ENCODE peak calls at places on chromosomes 12 and 14, in four cellular contexts. W is heart right ventricle; U is CD4-positive, CD25-positive, alpha-beta regulatory T cell; T is aorta. E is an unnamed sample.

GRCh38 chr14:49607583-49607982 is 8.8 kb downstream of the LRR1 start:
- DNase-seq in U (no peak), W (no peak), T (no peak), E (no peak)

GRCh38 chr12:71503579-71504470 is 64.2 kb downstream of the LGR5 start:
- DNase-seq in T (no peak), W (no peak), U (peak; percentile 41), E (no peak)

GRCh38 chr12:52059582-52060497 is 8.6 kb downstream of the NR4A1 start:
- DNase-seq in W (no peak), U (no peak), T (peak; percentile 78), E (no peak)

GRCh38 chr12:91111366-91112321 is at the start of gene LUM:
- DNase-seq in T (no peak), W (peak; percentile 15), U (no peak), E (no peak)

GRCh38 chr14:65414961-65415589 is 2.5 kb downstream of the FUT8 start:
- DNase-seq in T (no peak), U (peak; percentile 68), W (no peak), E (no peak)

GRCh38 chr12:12097821-12098688 is 27.3 kb downstream of the BCL2L14 start:
- DNase-seq in U (no peak), W (no peak), T (no peak), E (no peak)

GRCh38 chr12:126752021-126752420 is 1514.9 kb upstream of the TMEM132C start:
- DNase-seq in U (no peak), W (no peak), T (no peak), E (no peak)

GRCh38 chr12:126139355-126139754 is 1074.1 kb downstream of the AACS start:
- DNase-seq in U (no peak), T (no peak), W (no peak), E (no peak)

GRCh38 chr12:107503851-107504502 is 181.6 kb upstream of the PWP1 start:
- DNase-seq in T (no peak), U (no peak), W (no peak), E (no peak)

GRCh38 chr12:57840701-57841100 is 5.8 kb downstream of the CTDSP2 start:
- DNase-seq in W (no peak), U (no peak), T (no peak), E (peak; percentile 22)

GRCh38 chr12:107379852-107380567 is 286.7 kb upstream of the CRY1 start:
- DNase-seq in U (no peak), T (no peak), W (no peak), E (peak; percentile 96)

GRCh38 chr14:54902143-54902520 is 494 bp downstream of the GCH1 start:
- DNase-seq in W (peak; percentile 74), U (peak; percentile 92), T (peak; percentile 92), E (peak; percentile 83)

GRCh38 chr14:77302926-77303325 is 17.8 kb downstream of the POMT2 start:
- DNase-seq in T (no peak), W (no peak), U (peak; percentile 71), E (no peak)

GRCh38 chr12:50057000-50057841 is at the start of gene ASIC1:
- DNase-seq in U (peak; percentile 57), W (peak; percentile 79), T (peak; percentile 90), E (peak; percentile 87)

GRCh38 chr12:85392508-85392907 is 112.5 kb downstream of the ALX1 start:
- DNase-seq in T (no peak), U (no peak), W (no peak), E (no peak)

DNA sequence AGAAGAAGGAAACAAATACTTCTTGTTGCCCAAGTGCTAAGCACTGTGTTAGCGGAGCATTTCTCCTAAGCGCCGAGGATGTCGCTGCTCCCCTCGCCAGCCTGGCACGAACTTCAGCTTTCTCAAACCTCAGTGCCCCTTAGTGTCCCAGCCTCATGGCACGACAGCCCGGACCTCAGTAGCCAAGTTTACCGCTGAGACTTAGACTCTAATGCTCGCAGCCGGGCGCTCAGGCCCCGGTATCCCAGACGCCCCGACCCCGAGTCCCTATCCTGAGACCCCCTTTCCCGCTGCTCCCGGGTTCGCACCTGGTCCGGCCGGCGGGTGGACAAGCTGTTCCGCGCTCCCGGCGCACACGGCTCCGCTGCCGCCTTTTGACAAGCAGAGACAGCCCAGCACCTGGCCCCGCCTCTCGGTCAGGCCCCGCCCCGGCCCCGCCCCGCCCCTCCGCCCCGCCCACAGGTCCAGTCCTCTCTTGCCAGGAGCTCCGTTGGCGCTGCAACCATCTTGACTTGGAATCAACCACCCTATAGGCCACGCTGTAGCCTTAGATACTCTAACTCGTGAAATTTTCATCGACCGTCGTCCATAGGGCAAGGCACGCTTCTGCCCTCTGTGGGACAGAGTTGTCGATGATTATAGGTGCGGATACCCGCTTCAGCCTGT is at the start of gene VDR:
- DNase-seq in T (peak; percentile 90), W (peak; percentile 72), U (peak; percentile 81), E (peak; percentile 77)
- H3K4me1 ChIP-seq in T (peaks cover 7% of the 10 kb centered on the region), W (peaks cover 57% of the 10 kb centered on the region), U (peaks cover 53% of the 10 kb centered on the region), E (peaks cover 5% of the 10 kb centered on the region)

GRCh38 chr12:111457071-111457470 is 51.3 kb downstream of the SH2B3 start:
- DNase-seq in W (no peak), T (no peak), U (no peak), E (no peak)
- H3K36me3 ChIP-seq in W (peaks cover 85% of the 10 kb centered on the region), T (peaks cover 7% of the 10 kb centered on the region), U (peaks cover 42% of the 10 kb centered on the region), E (peaks cover 42% of the 10 kb centered on the region)

DNA sequence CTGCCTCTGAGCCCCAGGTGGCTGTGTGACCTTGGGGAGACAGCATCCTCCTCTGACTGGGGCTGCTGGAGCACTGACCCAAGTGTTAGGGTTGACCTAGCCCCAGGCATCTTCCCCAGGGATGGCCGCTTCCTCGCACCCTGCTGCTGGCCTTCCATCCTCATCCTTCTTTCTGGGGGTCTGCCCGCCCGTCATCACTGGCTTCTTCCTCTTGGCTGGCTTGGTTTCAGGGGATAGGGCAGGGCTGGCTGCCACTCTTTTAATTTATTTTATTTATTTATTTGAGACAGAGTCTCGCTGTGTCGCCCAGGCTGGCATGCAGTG is 3.5 kb downstream of the TEDC1 start:
- DNase-seq in U (no peak), W (no peak), T (peak; percentile 69), E (no peak)
- H3K4me1 ChIP-seq in U (peaks cover 18% of the 10 kb centered on the region), W (peaks cover 20% of the 10 kb centered on the region), T (no peaks in the 10 kb centered on the region), E (no peaks in the 10 kb centered on the region)

GRCh38 chr12:68745376-68745903 is 536 bp upstream of the SLC35E3 start:
- DNase-seq in U (no peak), W (no peak), T (no peak), E (no peak)

GRCh38 chr12:68743416-68743815 is 2.6 kb upstream of the SLC35E3 start:
- DNase-seq in T (no peak), U (peak; percentile 13), W (no peak), E (no peak)

DNA sequence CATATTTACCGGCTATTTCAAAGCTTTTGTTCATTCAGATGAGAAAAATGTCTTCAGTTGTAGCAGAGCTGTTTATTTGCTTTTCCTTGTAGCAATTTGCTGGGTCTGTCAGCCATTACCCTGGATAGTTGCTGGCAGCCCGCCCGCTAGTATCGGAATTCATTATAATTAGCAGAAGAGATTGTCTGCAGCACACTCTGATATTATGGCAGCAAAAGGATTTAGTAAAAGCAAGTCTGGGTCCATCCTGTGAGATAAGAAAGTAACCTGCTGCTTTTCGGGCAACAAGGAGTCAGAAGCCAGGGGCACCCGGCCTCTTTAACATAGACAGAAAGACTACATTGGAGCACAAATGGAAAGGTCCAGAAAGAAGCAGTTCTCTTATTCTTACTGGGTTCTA is 6.1 kb upstream of the SLC35E3 start:
- DNase-seq in T (no peak), W (no peak), U (no peak), E (no peak)
- H3K36me3 ChIP-seq in T (peaks cover 2% of the 10 kb centered on the region), W (peaks cover 43% of the 10 kb centered on the region), U (peaks cover 21% of the 10 kb centered on the region), E (peaks cover 44% of the 10 kb centered on the region)

DNA sequence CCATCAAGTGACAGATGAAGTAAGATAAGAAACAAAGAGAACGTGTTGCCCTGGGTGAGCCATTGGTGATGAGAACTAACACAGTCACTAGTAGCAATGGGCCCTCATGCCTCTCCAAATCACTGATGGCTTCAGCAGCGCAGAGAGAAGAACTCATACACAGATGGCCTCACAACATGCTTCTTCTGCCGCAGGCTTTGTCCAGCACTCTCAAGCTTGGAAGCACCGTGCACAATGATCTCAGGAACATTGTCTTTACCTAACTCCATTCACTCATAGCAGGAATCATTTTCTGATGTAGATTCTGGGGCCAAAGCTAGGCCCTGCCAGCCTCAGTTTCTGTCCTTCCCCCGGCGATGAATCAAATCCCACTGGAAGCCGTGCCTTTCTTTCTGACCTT is 252.8 kb downstream of the DPF3 start:
- DNase-seq in U (no peak), W (no peak), T (no peak), E (no peak)
- H3K4me1 ChIP-seq in U (no peaks in the 10 kb centered on the region), W (peaks cover 11% of the 10 kb centered on the region), T (no peaks in the 10 kb centered on the region), E (no peaks in the 10 kb centered on the region)

DNA sequence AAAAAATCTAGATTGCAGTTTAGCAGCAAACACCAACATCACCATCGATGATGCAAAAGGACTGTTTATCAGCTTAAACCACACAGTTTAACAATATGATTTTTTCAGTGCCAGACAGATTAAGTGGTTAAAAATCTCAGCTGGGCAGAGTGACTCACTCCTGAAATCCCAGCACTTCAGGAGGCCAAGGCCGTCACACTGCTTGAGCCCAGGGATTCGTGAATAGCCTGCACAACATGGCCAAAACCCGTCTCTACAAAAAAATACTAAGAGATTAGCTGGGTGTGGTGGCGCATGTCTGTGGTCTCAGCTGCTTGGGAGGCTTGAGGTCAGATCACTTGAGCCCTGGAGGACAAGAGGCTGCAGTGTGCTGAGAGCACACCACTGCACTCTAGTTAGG is 8.9 kb downstream of the RSRC2 start:
- DNase-seq in U (no peak), W (no peak), T (no peak), E (no peak)
- H3K36me3 ChIP-seq in U (peaks cover 89% of the 10 kb centered on the region), W (peaks cover 95% of the 10 kb centered on the region), T (peaks cover 15% of the 10 kb centered on the region), E (peaks cover 99% of the 10 kb centered on the region)

GRCh38 chr14:32085182-32085844 is 8.2 kb downstream of the ARHGAP5 start:
- DNase-seq in U (no peak), W (no peak), T (no peak), E (no peak)
- H3K4me1 ChIP-seq in U (peaks cover 5% of the 10 kb centered on the region), W (peaks cover 30% of the 10 kb centered on the region), T (no peaks in the 10 kb centered on the region), E (peaks cover 8% of the 10 kb centered on the region)

GRCh38 chr12:6853626-6854025 is 1.7 kb downstream of the USP5 start:
- DNase-seq in U (no peak), W (no peak), T (no peak), E (no peak)
- H3K36me3 ChIP-seq in U (peaks cover 31% of the 10 kb centered on the region), W (peaks cover 54% of the 10 kb centered on the region), T (peaks cover 4% of the 10 kb centered on the region), E (peaks cover 51% of the 10 kb centered on the region)